ENCODE peak calls at places on chromosomes 5 and 9, in four cellular contexts. H, O, A and S are unnamed samples.

GRCh38 chr5:14035859-14036440 is 91.5 kb upstream of the DNAH5 start:
- DNase-seq in O (no peak), A (no peak), H (no peak), S (no peak)

GRCh38 chr9:125521462-125522327 is 185.3 kb downstream of the MAPKAP1 start:
- DNase-seq in H (no peak), O (peak), A (no peak), S (no peak)

GRCh38 chr9:134403682-134404301 is 77.5 kb downstream of the RXRA start:
- DNase-seq in A (peak), H (no peak), O (peak), S (peak)

GRCh38 chr9:93071464-93071863 is 13.0 kb downstream of the SUSD3 start:
- DNase-seq in A (peak), O (no peak), H (no peak), S (no peak)

GRCh38 chr9:109463924-109464625 is 34.0 kb downstream of the PTPN3 start:
- DNase-seq in O (no peak), A (no peak), H (no peak), S (no peak)

GRCh38 chr9:23005061-23005690 is 558.6 kb downstream of the DMRTA1 start:
- DNase-seq in A (no peak), O (no peak), H (no peak), S (no peak)

GRCh38 chr5:156475831-156476551 is 149.0 kb downstream of the SGCD start:
- DNase-seq in O (no peak), H (no peak), A (peak), S (peak)

GRCh38 chr5:60223342-60223741 is 329.8 kb upstream of the PDE4D start:
- DNase-seq in A (no peak), O (no peak), H (no peak), S (no peak)

GRCh38 chr9:17660158-17660557 is 81.3 kb downstream of the SH3GL2 start:
- DNase-seq in A (no peak), H (no peak), O (no peak), S (no peak)

GRCh38 chr5:100595152-100595811 is 60.1 kb downstream of the FAM174A start:
- DNase-seq in H (no peak), O (no peak), A (no peak), S (peak)

GRCh38 chr9:91689006-91689405 is 261.0 kb downstream of the ROR2 start:
- DNase-seq in O (no peak), H (no peak), A (no peak), S (no peak)

GRCh38 chr5:137710086-137710485 is 25.8 kb downstream of the KLHL3 start:
- DNase-seq in H (no peak), A (no peak), O (no peak), S (no peak)

GRCh38 chr5:142743677-142744441 is 26.3 kb upstream of the ARHGAP26 start:
- DNase-seq in H (no peak), O (no peak), A (no peak), S (no peak)

GRCh38 chr9:134834217-134834956 is 46.2 kb upstream of the FCN2 start:
- DNase-seq in O (no peak), H (no peak), A (no peak), S (no peak)

GRCh38 chr5:170861295-170861854 is 443 bp upstream of the RANBP17 start:
- DNase-seq in O (no peak), H (no peak), A (peak), S (no peak)

GRCh38 chr5:90909945-90910344 is 351.3 kb downstream of the ADGRV1 start:
- DNase-seq in O (no peak), A (no peak), H (no peak), S (no peak)

GRCh38 chr5:39912880-39913279 is 488.1 kb upstream of the DAB2 start:
- DNase-seq in O (no peak), H (no peak), A (no peak), S (no peak)

GRCh38 chr9:114723926-114724325 is 41.9 kb upstream of the TEX48 start:
- DNase-seq in O (no peak), A (no peak), H (no peak), S (no peak)

GRCh38 chr5:9545301-9545958 is 445 bp downstream of the SEMA5A start:
- DNase-seq in O (no peak), H (no peak), A (peak), S (no peak)

GRCh38 chr5:142358121-142358520 is 33.3 kb upstream of the SPRY4 start:
- DNase-seq in A (no peak), H (no peak), O (no peak), S (no peak)

GRCh38 chr5:39452846-39453245 is 28.1 kb upstream of the DAB2 start:
- DNase-seq in H (no peak), O (no peak), A (no peak), S (no peak)

GRCh38 chr5:74232281-74232680 is 408.2 kb downstream of the ENC1 start:
- DNase-seq in A (no peak), H (no peak), O (no peak), S (no peak)

GRCh38 chr5:134458234-134458633 is 46.6 kb upstream of the CDKN2AIPNL start:
- DNase-seq in H (no peak), O (no peak), A (no peak), S (peak)